ENCODE peak calls at places on chromosomes 13 and 19, in six cellular contexts. B, P, S, E, L and M are unnamed samples.

GRCh38 chr19:7927605-7928333 is 1.8 kb upstream of the CTXN1 start:
- DNase-seq in B (no peak), P (peak; percentile 54), S (no peak), E (no peak), L (no peak), M (peak; percentile 12)

GRCh38 chr19:38653028-38653571 is 5.7 kb downstream of the ACTN4 start:
- DNase-seq in B (no peak), P (peak; percentile 38), S (peak; percentile 73), E (no peak), L (peak; percentile 51), M (no peak)

GRCh38 chr19:22832031-22832762 is at the start of gene ZNF723:
- DNase-seq in B (no peak), P (no peak), S (no peak), E (no peak), L (no peak), M (no peak)

GRCh38 chr19:27775395-27775794 is 1437.6 kb downstream of the UQCRFS1 start:
- DNase-seq in B (no peak), P (no peak), S (no peak), E (no peak), L (no peak), M (no peak)

GRCh38 chr19:811007-811434 is 10.7 kb downstream of the PLPPR3 start:
- DNase-seq in B (no peak), P (peak; percentile 38), S (no peak), E (no peak), L (no peak), M (peak; percentile 64)

GRCh38 chr19:14089662-14090508 is 666 bp downstream of the SAMD1 start:
- DNase-seq in B (no peak), P (peak; percentile 68), S (peak; percentile 62), E (no peak), L (peak; percentile 74), M (no peak)

GRCh38 chr19:48553676-48554384 is 1.9 kb downstream of the SULT2B1 start:
- DNase-seq in B (no peak), P (no peak), S (peak; percentile 99), E (peak; percentile 58), L (peak; percentile 86), M (peak; percentile 68)

GRCh38 chr13:32408999-32409313 is 19.0 kb downstream of the N4BP2L1 start:
- DNase-seq in B (no peak), P (no peak), S (no peak), E (no peak), L (no peak), M (no peak)

GRCh38 chr13:113928701-113929627 is 44.9 kb downstream of the C13orf46 start:
- DNase-seq in B (peak; percentile 89), P (peak; percentile 91), S (no peak), E (no peak), L (peak; percentile 69), M (no peak)

GRCh38 chr13:106440846-106441245 is 94.6 kb downstream of the EFNB2 start:
- DNase-seq in B (no peak), P (no peak), S (no peak), E (no peak), L (no peak), M (no peak)

GRCh38 chr19:34135401-34135800 is 36.9 kb upstream of the LSM14A start:
- DNase-seq in B (no peak), P (peak; percentile 42), S (no peak), E (no peak), L (no peak), M (no peak)

GRCh38 chr13:28423010-28423409 is 71.9 kb downstream of the FLT1 start:
- DNase-seq in B (peak; percentile 27), P (no peak), S (no peak), E (peak; percentile 47), L (no peak), M (no peak)

GRCh38 chr13:64633948-64634347 is 2596.2 kb downstream of the PCDH9 start:
- DNase-seq in B (no peak), P (no peak), S (no peak), E (no peak), L (no peak), M (no peak)

GRCh38 chr19:10111405-10111811 is at the start of gene P2RY11:
- DNase-seq in B (no peak), P (no peak), S (no peak), E (no peak), L (no peak), M (no peak)

GRCh38 chr19:40006273-40006691 is 9.4 kb downstream of the ZNF546 start:
- DNase-seq in B (peak; percentile 8), P (no peak), S (no peak), E (no peak), L (peak; percentile 95), M (no peak)

GRCh38 chr19:45217957-45218334 is 27.3 kb downstream of the EXOC3L2 start:
- DNase-seq in B (no peak), P (no peak), S (no peak), E (no peak), L (no peak), M (no peak)

GRCh38 chr19:45218426-45218825 is 26.8 kb downstream of the EXOC3L2 start:
- DNase-seq in B (no peak), P (no peak), S (no peak), E (no peak), L (no peak), M (no peak)

GRCh38 chr19:45218887-45219780 is 26.1 kb downstream of the EXOC3L2 start:
- DNase-seq in B (no peak), P (no peak), S (no peak), E (no peak), L (no peak), M (no peak)

GRCh38 chr19:45216677-45217076 is 28.5 kb downstream of the EXOC3L2 start:
- DNase-seq in B (no peak), P (no peak), S (no peak), E (no peak), L (no peak), M (peak; percentile 29)

DNA sequence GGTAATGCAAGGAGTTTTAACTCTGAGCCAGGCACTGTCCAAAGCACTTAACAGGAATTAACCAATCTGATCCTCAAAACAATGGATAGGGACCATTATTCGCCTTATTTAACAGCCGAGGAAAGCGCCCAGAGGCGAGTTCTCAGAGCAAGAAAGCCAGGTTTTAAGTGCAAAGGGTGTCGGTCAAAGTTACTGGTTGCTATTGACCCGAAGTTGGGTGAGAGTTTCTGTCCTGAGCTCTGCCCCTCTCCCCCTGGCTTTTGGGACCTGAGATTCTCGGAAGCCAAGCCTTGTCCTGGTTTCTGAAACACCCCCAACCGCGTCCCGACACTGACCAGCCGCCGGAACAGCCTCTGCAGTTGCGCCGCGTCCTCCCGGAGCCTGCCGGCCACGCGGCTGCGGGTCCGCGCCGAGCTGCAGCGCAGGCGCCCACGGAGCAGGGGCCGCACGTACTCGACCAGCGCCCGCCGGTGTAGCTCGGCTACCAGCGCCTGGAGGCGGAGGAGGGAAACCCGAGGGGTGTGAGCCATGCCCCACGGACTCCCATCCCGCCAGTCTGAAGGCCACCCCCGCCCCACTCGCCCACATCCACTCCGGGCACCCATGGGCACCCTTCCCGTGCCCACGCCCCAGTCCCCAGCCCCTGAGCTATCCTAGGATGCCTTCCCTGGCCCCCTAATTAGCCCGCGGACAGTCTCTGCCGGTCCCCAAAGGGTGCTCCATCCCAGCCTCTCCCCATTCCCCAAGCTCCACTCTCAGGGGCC is 27.8 kb downstream of the EXOC3L2 start:
- DNase-seq in B (no peak), P (no peak), S (no peak), E (no peak), L (no peak), M (peak; percentile 6)
- H3K4me3 ChIP-seq in B (no peak overlapping the region), P (no peak overlapping the region), S (no peak overlapping the region), E (no peak overlapping the region), L (peak overlapping the region; percentile 27), M (no peak overlapping the region)

GRCh38 chr13:78786399-78786879 is 127.5 kb upstream of the OBI1 start:
- DNase-seq in B (no peak), P (no peak), S (no peak), E (no peak), L (no peak), M (no peak)

GRCh38 chr13:78784017-78784745 is 125.2 kb upstream of the OBI1 start:
- DNase-seq in B (no peak), P (no peak), S (no peak), E (no peak), L (no peak), M (no peak)

GRCh38 chr13:78777973-78778372 is 119.0 kb upstream of the OBI1 start:
- DNase-seq in B (no peak), P (no peak), S (no peak), E (no peak), L (no peak), M (no peak)

GRCh38 chr13:78785764-78786163 is 126.8 kb upstream of the OBI1 start:
- DNase-seq in B (no peak), P (no peak), S (no peak), E (no peak), L (no peak), M (no peak)

DNA sequence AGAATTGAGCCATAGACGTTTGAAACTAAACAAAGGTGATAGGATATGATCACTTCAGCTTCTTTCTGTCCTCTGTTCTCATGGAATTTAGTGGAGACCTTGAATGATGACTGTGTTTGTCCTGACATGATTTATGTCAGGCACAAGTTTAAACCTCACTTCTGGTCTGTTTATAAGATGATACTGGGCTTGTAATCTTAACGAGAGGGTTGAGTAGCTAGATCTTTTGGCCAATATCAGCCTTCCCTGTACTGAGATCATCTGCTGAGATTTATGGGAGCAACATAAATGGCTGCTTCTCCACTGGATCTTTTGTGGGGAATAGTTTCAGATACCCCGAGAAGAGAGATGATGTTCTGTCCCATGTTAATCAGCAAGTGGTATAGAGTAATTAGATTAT is 121.8 kb upstream of the OBI1 start:
- DNase-seq in B (no peak), P (no peak), S (no peak), E (no peak), L (no peak), M (no peak)
- H3K27me3 ChIP-seq in B (peaks cover 4% of the 10 kb centered on the region), P (peaks cover 6% of the 10 kb centered on the region), S (no peaks in the 10 kb centered on the region), E (no peaks in the 10 kb centered on the region), L (no peaks in the 10 kb centered on the region), M (peaks cover 13% of the 10 kb centered on the region)

DNA sequence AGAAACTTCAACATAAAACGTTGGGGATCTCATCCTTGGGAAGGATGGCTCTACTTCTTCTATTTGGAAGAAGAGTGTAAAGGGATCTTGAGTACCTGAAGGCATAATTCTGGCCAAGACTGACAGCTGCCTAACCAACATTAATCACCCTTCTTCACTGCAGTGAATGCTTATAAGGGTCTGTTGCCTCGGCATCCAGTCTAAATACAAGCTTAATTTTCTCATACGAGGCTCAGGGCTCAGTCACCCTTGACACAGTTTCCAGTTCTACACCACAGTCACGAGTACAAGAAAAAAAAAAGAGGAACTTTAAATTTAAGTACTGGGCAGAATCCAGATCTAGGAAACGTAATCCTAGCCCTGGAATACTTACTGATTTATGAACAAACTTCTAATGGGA is 9.0 kb downstream of the FPR3 start:
- DNase-seq in B (no peak), P (no peak), S (no peak), E (no peak), L (no peak), M (no peak)
- H3K4me1 ChIP-seq in B (peaks cover 32% of the 10 kb centered on the region), P (no peaks in the 10 kb centered on the region), S (no peaks in the 10 kb centered on the region), E (peaks cover 2% of the 10 kb centered on the region), L (peaks cover 5% of the 10 kb centered on the region), M (no peaks in the 10 kb centered on the region)

DNA sequence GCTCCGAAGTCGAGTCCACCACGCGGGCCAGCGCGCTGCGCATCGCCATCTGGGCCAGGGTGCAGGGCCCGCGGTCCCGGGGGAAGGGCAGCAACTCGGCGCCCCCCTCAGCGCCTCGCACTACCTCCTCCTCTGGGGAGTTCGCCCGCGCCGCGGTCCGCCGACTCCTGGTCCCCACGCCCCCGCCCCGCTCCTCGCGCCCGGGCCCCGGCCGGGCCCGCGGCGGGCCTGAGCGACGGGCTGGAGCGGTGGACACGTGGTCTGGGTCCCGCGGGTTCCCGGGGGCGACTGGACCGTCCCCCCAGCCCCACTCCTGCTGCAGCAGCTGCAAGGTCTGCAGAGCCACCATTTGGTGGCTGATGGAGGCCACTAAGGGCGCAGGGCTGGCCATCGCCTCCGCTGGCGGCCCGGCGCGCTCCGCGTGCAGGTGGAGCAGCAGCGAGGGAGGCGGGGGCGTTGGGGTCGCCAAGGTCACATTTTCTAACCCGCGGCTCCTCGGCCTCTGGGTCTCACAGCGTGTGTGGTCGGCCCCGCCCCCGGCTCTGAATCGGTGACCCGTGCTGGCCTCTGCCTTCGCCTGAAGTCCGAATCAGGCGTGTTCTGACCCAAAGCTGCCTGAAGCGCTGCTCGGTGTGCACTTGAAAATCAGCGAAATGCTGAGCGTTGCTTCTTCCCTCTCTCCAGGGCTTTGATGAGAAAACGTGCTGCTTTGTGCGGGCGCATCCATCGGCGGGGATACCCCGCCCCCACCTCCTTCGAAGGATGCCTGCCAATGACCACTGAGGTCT is at the start of gene DLEU7:
- DNase-seq in B (no peak), P (peak; percentile 16), S (no peak), E (no peak), L (no peak), M (no peak)
- H3K4me3 ChIP-seq in B (peak within 1 kb of the TSS; percentile 38), P (peak within 1 kb of the TSS; percentile 5), S (no peak within 1 kb of the TSS), E (no peak within 1 kb of the TSS), L (no peak within 1 kb of the TSS), M (no peak within 1 kb of the TSS)